ENCODE peak calls at places on chromosome 1, in nine cellular contexts. T, R, P, G, I, M, H, N and J are unnamed samples.

GRCh38 chr1:179879797-179880196 is 2.2 kb upstream of the TOR1AIP2 start:
- DNase-seq in T (no peak), R (peak; percentile 88), P (peak; percentile 37), G (no peak), I (no peak), M (no peak), H (no peak), N (no peak), J (no peak)

GRCh38 chr1:200429221-200429751 is 19.4 kb upstream of the ZNF281 start:
- DNase-seq in T (peak; percentile 63), R (no peak), P (no peak), G (no peak), I (no peak), M (no peak), H (no peak), N (no peak), J (no peak)

GRCh38 chr1:107572674-107573205 is 392.2 kb downstream of the VAV3 start:
- DNase-seq in T (peak; percentile 14), R (no peak), P (no peak), G (no peak), I (peak; percentile 49), M (no peak), H (no peak), N (no peak), J (no peak)

GRCh38 chr1:46180082-46180616 is 3.9 kb upstream of the P3R3URF start:
- DNase-seq in T (no peak), R (no peak), P (no peak), G (no peak), I (no peak), M (no peak), H (no peak), N (no peak), J (no peak)

GRCh38 chr1:73359001-73359400 is 839.0 kb downstream of the LRRIQ3 start:
- DNase-seq in T (no peak), R (no peak), P (no peak), G (no peak), I (no peak), M (no peak), H (no peak), N (no peak), J (no peak)

GRCh38 chr1:16281765-16282164 is 44.8 kb upstream of the CPLANE2 start:
- DNase-seq in T (no peak), R (no peak), P (no peak), G (no peak), I (no peak), M (no peak), H (no peak), N (no peak), J (no peak)

GRCh38 chr1:111754964-111755320 is 759 bp upstream of the DDX20 start:
- DNase-seq in T (peak; percentile 53), R (no peak), P (no peak), G (peak; percentile 41), I (peak; percentile 43), M (no peak), H (no peak), N (peak; percentile 66), J (no peak)

GRCh38 chr1:206430031-206430983 is 40.0 kb upstream of the IKBKE start:
- DNase-seq in T (peak; percentile 72), R (peak; percentile 65), P (peak; percentile 71), G (no peak), I (no peak), M (no peak), H (peak; percentile 34), N (peak; percentile 59), J (peak; percentile 48)

GRCh38 chr1:224528900-224529299 is 87.2 kb upstream of the CNIH3 start:
- DNase-seq in T (peak; percentile 79), R (no peak), P (no peak), G (peak; percentile 20), I (no peak), M (no peak), H (no peak), N (no peak), J (no peak)

GRCh38 chr1:195053478-195053877 is 1554.8 kb downstream of the KCNT2 start:
- DNase-seq in T (no peak), R (peak; percentile 70), P (no peak), G (no peak), I (no peak), M (no peak), H (no peak), N (no peak), J (no peak)

GRCh38 chr1:180020017-180020416 is 65.4 kb downstream of the CEP350 start:
- DNase-seq in T (no peak), R (no peak), P (no peak), G (no peak), I (no peak), M (no peak), H (no peak), N (no peak), J (no peak)

GRCh38 chr1:221887091-221887746 is 145.3 kb upstream of the DUSP10 start:
- DNase-seq in T (peak; percentile 93), R (no peak), P (no peak), G (peak; percentile 73), I (peak; percentile 88), M (peak; percentile 24), H (peak; percentile 56), N (peak; percentile 45), J (no peak)
- TF ChIP-seq CTCF in T (peak; percentile 24), R (no peak), P (no peak), G (no peak), I (no peak), M (no peak), H (no peak), N (no peak), J (no peak)

GRCh38 chr1:162823231-162823630 is 32.7 kb downstream of the HSD17B7 start:
- DNase-seq in T (no peak), R (no peak), P (no peak), G (no peak), I (no peak), M (no peak), H (no peak), N (no peak), J (no peak)
- TF ChIP-seq CTCF in T (no peak), R (no peak), P (no peak), G (no peak), I (no peak), M (no peak), H (no peak), N (no peak), J (no peak)

GRCh38 chr1:221667504-221667903 is 74.4 kb downstream of the DUSP10 start:
- DNase-seq in T (peak; percentile 55), R (no peak), P (peak; percentile 8), G (no peak), I (peak; percentile 16), M (no peak), H (no peak), N (no peak), J (peak; percentile 72)

GRCh38 chr1:221672965-221673364 is 68.9 kb downstream of the DUSP10 start:
- DNase-seq in T (no peak), R (no peak), P (no peak), G (no peak), I (no peak), M (no peak), H (no peak), N (no peak), J (no peak)

GRCh38 chr1:221672160-221672762 is 69.6 kb downstream of the DUSP10 start:
- DNase-seq in T (peak; percentile 15), R (no peak), P (no peak), G (no peak), I (no peak), M (no peak), H (no peak), N (no peak), J (no peak)

GRCh38 chr1:221669441-221669840 is 72.4 kb downstream of the DUSP10 start:
- DNase-seq in T (no peak), R (no peak), P (no peak), G (no peak), I (no peak), M (no peak), H (no peak), N (no peak), J (no peak)

GRCh38 chr1:221670081-221670480 is 71.8 kb downstream of the DUSP10 start:
- DNase-seq in T (no peak), R (no peak), P (no peak), G (no peak), I (no peak), M (no peak), H (no peak), N (no peak), J (no peak)
- TF ChIP-seq CTCF in T (no peak), R (no peak), P (no peak), G (no peak), I (no peak), M (no peak), H (no peak), N (no peak), J (no peak)

GRCh38 chr1:6347641-6348487 is 45.7 kb downstream of the ACOT7 start:
- DNase-seq in T (no peak), R (peak; percentile 21), P (peak; percentile 78), G (peak; percentile 41), I (peak; percentile 49), M (no peak), H (peak; percentile 69), N (no peak), J (no peak)
- TF ChIP-seq CTCF in T (peak; percentile 77), R (peak; percentile 65), P (peak; percentile 84), G (peak; percentile 68), I (peak; percentile 58), M (peak; percentile 40), H (peak; percentile 73), N (peak; percentile 64), J (peak; percentile 95)

GRCh38 chr1:42370876-42371549 is 9.6 kb upstream of the RIMKLA start:
- DNase-seq in T (no peak), R (no peak), P (no peak), G (no peak), I (no peak), M (no peak), H (no peak), N (no peak), J (no peak)
- TF ChIP-seq CTCF in T (no peak), R (no peak), P (no peak), G (no peak), I (no peak), M (no peak), H (no peak), N (no peak), J (no peak)

GRCh38 chr1:160406131-160406968 is 6.0 kb downstream of the VANGL2 start:
- DNase-seq in T (no peak), R (peak; percentile 3), P (no peak), G (no peak), I (no peak), M (no peak), H (peak; percentile 27), N (no peak), J (no peak)
- TF ChIP-seq CTCF in T (no peak), R (no peak), P (no peak), G (no peak), I (no peak), M (no peak), H (no peak), N (no peak), J (no peak)

DNA sequence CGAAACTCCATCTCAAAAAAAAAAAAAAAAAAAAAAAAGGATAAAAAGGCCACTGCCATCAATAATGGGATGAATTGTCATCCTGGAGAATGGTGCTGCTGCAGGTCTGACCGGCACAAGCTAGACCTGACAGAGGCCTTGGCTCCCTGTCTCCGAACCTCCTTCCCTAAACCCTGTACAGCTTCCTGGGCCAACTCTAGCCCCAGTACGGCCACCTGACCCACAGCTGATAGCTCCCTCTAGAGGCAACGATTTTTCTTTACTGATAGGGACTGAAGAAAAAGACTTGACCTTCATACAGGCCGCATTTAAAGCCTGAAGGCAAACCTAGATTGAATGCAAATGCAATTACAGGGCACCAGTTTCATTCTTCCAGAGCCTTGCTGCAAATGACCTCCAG is 30.7 kb downstream of the NOL9 start:
- DNase-seq in T (no peak), R (peak; percentile 13), P (peak; percentile 50), G (peak; percentile 64), I (peak; percentile 57), M (no peak), H (no peak), N (no peak), J (no peak)
- TF ChIP-seq CTCF in T (peak; percentile 78), R (peak; percentile 42), P (peak; percentile 56), G (peak; percentile 43), I (peak; percentile 60), M (peak; percentile 22), H (peak; percentile 33), N (peak; percentile 49), J (peak; percentile 35)